ENCODE peak calls at places on chromosome X, in four cellular contexts. O, Q, I and K are unnamed samples.

GRCh38 chrX:22526339-22526738 is 253.6 kb downstream of the CBLL2 start:
- DNase-seq in O (no peak), Q (no peak), I (peak; percentile 71), K (no peak)

GRCh38 chrX:136689441-136689840 is 41.5 kb downstream of the CD40LG start:
- DNase-seq in O (no peak), Q (no peak), I (no peak), K (no peak)

GRCh38 chrX:42530027-42530426 is 247.9 kb downstream of the PPP1R2C start:
- DNase-seq in O (no peak), Q (no peak), I (no peak), K (no peak)

GRCh38 chrX:7889680-7890079 is 37.5 kb downstream of the PNPLA4 start:
- DNase-seq in O (no peak), Q (no peak), I (no peak), K (no peak)

GRCh38 chrX:104419211-104419610 is 146.8 kb upstream of the IL1RAPL2 start:
- DNase-seq in O (no peak), Q (no peak), I (no peak), K (no peak)

GRCh38 chrX:100649550-100650356 is 5.8 kb downstream of the SRPX2 start:
- DNase-seq in O (no peak), Q (peak; percentile 90), I (no peak), K (no peak)

GRCh38 chrX:40325161-40325560 is 227.4 kb upstream of the BCOR start:
- DNase-seq in O (no peak), Q (no peak), I (no peak), K (no peak)

GRCh38 chrX:19063030-19063429 is 59.2 kb downstream of the ADGRG2 start:
- DNase-seq in O (no peak), Q (no peak), I (no peak), K (no peak)

GRCh38 chrX:143663755-143664154 is 27.9 kb upstream of the SLITRK4 start:
- DNase-seq in O (no peak), Q (no peak), I (no peak), K (no peak)

GRCh38 chrX:152635941-152636340 is 1.8 kb upstream of the GABRQ start:
- DNase-seq in O (peak; percentile 36), Q (peak; percentile 27), I (no peak), K (peak; percentile 60)

GRCh38 chrX:39161856-39162255 is 360.6 kb downstream of the MID1IP1 start:
- DNase-seq in O (no peak), Q (no peak), I (no peak), K (no peak)

GRCh38 chrX:39164212-39164611 is 363.0 kb downstream of the MID1IP1 start:
- DNase-seq in O (no peak), Q (no peak), I (no peak), K (no peak)

GRCh38 chrX:39165185-39165584 is 363.9 kb downstream of the MID1IP1 start:
- DNase-seq in O (no peak), Q (no peak), I (no peak), K (no peak)

GRCh38 chrX:39163585-39163984 is 362.3 kb downstream of the MID1IP1 start:
- DNase-seq in O (no peak), Q (no peak), I (no peak), K (no peak)

GRCh38 chrX:39162322-39162721 is 361.1 kb downstream of the MID1IP1 start:
- DNase-seq in O (no peak), Q (no peak), I (no peak), K (no peak)
- TF ChIP-seq FOXK2 in O (no peak), Q (no peak), I (no peak), K (no peak)

GRCh38 chrX:30301977-30302376 is 7.2 kb downstream of the NR0B1 start:
- DNase-seq in O (no peak), Q (no peak), I (no peak), K (no peak)

GRCh38 chrX:30301203-30301602 is 8.0 kb downstream of the NR0B1 start:
- DNase-seq in O (no peak), Q (no peak), I (no peak), K (no peak)

GRCh38 chrX:30307466-30307865 is 1.7 kb downstream of the NR0B1 start:
- DNase-seq in O (no peak), Q (no peak), I (no peak), K (no peak)

GRCh38 chrX:30304866-30305265 is 4.3 kb downstream of the NR0B1 start:
- DNase-seq in O (no peak), Q (no peak), I (no peak), K (no peak)

DNA sequence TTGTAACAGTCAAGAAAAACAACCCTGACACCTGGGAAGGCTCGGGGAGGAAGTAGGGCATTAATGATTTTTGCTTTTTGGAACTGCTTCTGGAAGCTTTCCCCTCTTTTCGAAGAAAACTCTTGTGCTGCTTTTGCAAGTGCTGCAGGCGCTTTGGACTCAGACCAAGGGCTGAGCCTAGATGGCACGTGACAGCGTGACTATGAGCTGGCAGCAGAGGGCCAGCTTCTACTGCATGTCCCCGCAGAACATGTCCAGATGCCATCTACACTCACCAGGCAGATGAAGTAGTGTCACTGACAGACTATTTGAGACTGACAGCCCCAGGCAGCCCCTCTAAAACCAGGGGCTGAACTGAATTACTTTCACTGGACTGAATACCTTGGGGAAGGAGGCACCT is 6.2 kb downstream of the NR0B1 start:
- DNase-seq in O (no peak), Q (no peak), I (no peak), K (no peak)
- TF ChIP-seq FOXK2 in O (no peak), Q (no peak), I (no peak), K (no peak)

GRCh38 chrX:17738737-17739535 is 1.6 kb downstream of the SCML1 start:
- DNase-seq in O (no peak), Q (no peak), I (peak; percentile 25), K (no peak)

GRCh38 chrX:17738002-17738713 is 865 bp downstream of the SCML1 start:
- DNase-seq in O (no peak), Q (peak; percentile 56), I (no peak), K (peak; percentile 16)

GRCh38 chrX:17736478-17736855 is 826 bp upstream of the SCML1 start:
- DNase-seq in O (no peak), Q (no peak), I (no peak), K (no peak)

GRCh38 chrX:17736856-17737706 is at the start of gene SCML1:
- DNase-seq in O (peak; percentile 49), Q (peak; percentile 94), I (peak; percentile 71), K (peak; percentile 80)

GRCh38 chrX:17737707-17738001 is 361 bp downstream of the SCML1 start:
- DNase-seq in O (no peak), Q (no peak), I (no peak), K (no peak)
- TF ChIP-seq FOXK2 in O (no peak), Q (no peak), I (no peak), K (no peak)

GRCh38 chrX:45527834-45528233 is 327.2 kb upstream of the DIPK2B start:
- DNase-seq in O (no peak), Q (no peak), I (no peak), K (no peak)
- TF ChIP-seq FOXK2 in O (no peak), Q (no peak), I (no peak), K (no peak)

DNA sequence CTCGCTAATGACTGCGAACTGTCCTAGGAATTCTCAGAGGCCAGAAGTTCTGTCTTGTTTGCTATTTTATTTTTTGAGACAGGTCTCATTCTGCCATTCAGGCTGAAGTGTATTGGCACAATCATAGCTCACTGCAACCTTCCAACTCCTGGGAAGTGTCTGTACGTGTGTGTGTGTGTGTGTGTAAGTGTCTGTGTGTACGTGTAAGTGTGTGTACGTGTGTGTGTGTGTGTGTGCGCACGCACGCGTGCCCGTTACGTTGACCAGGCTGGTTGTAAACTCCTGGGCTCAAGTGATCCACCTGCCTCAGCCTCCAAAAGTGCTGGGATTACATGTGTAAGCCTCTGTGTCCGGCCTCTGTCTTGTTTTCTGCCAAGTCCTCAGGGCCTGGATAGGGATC is 10.4 kb upstream of the CDK16 start:
- DNase-seq in O (no peak), Q (no peak), I (no peak), K (no peak)
- TF ChIP-seq FOXK2 in O (no peak), Q (no peak), I (no peak), K (no peak)

GRCh38 chrX:31350808-31351074 is 278.9 kb upstream of the FTHL17 start:
- DNase-seq in O (no peak), Q (no peak), I (no peak), K (no peak)
- TF ChIP-seq FOXK2 in O (no peak), Q (no peak), I (no peak), K (no peak)